ENCODE peak calls at places on chromosomes 4 and X, in nine cellular contexts. One of them, this sample, is unnamed.

GRCh38 chrX:15903186-15903681 is 48.6 kb upstream of the AP1S2 start:
- DNase-seq in activated T-cell treated with anti-CD3 and anti-CD28 coated beads, Interleukin-2, amount 50 U/mL, for 72 hours: no peak
- DNase-seq in activated naive CD8-positive, alpha-beta T cell treated with anti-CD3 and anti-CD28 coated beads, Interleukin-2, amount 50 U/mL, for 24 hours: peak
- DNase-seq in HEK293T: no peak
- DNase-seq in choroid plexus epithelial cell: no peak
- DNase-seq in CD8-positive, alpha-beta T cell: no peak
- DNase-seq in fibroblast of gingiva: no peak
- DNase-seq in EH: no peak
- DNase-seq in WTC11: no peak
- DNase-seq in this sample: no peak

GRCh38 chr4:119525005-119525749 is 103.4 kb downstream of the PDE5A start:
- DNase-seq in activated naive CD8-positive, alpha-beta T cell treated with anti-CD3 and anti-CD28 coated beads, Interleukin-2, amount 50 U/mL, for 24 hours: no peak
- DNase-seq in choroid plexus epithelial cell: peak
- DNase-seq in activated T-cell treated with anti-CD3 and anti-CD28 coated beads, Interleukin-2, amount 50 U/mL, for 72 hours: no peak
- DNase-seq in WTC11: no peak
- DNase-seq in EH: peak
- DNase-seq in HEK293T: no peak
- DNase-seq in CD8-positive, alpha-beta T cell: no peak
- DNase-seq in fibroblast of gingiva: peak
- DNase-seq in this sample: peak

GRCh38 chr4:116099596-116099995 is 985.8 kb downstream of the TRAM1L1 start:
- DNase-seq in activated naive CD8-positive, alpha-beta T cell treated with anti-CD3 and anti-CD28 coated beads, Interleukin-2, amount 50 U/mL, for 24 hours: no peak
- DNase-seq in activated T-cell treated with anti-CD3 and anti-CD28 coated beads, Interleukin-2, amount 50 U/mL, for 72 hours: no peak
- DNase-seq in EH: no peak
- DNase-seq in WTC11: no peak
- DNase-seq in choroid plexus epithelial cell: no peak
- DNase-seq in CD8-positive, alpha-beta T cell: no peak
- DNase-seq in fibroblast of gingiva: no peak
- DNase-seq in HEK293T: no peak
- DNase-seq in this sample: no peak

GRCh38 chrX:123803331-123803983 is 56.4 kb upstream of the XIAP start:
- DNase-seq in choroid plexus epithelial cell: peak
- DNase-seq in fibroblast of gingiva: peak
- DNase-seq in WTC11: no peak
- DNase-seq in activated T-cell treated with anti-CD3 and anti-CD28 coated beads, Interleukin-2, amount 50 U/mL, for 72 hours: peak
- DNase-seq in EH: peak
- DNase-seq in activated naive CD8-positive, alpha-beta T cell treated with anti-CD3 and anti-CD28 coated beads, Interleukin-2, amount 50 U/mL, for 24 hours: peak
- DNase-seq in HEK293T: peak
- DNase-seq in CD8-positive, alpha-beta T cell: no peak
- DNase-seq in this sample: no peak

GRCh38 chr4:125191252-125191651 is 123.5 kb upstream of the FAT4 start:
- DNase-seq in activated T-cell treated with anti-CD3 and anti-CD28 coated beads, Interleukin-2, amount 50 U/mL, for 72 hours: no peak
- DNase-seq in WTC11: no peak
- DNase-seq in choroid plexus epithelial cell: peak
- DNase-seq in HEK293T: no peak
- DNase-seq in activated naive CD8-positive, alpha-beta T cell treated with anti-CD3 and anti-CD28 coated beads, Interleukin-2, amount 50 U/mL, for 24 hours: no peak
- DNase-seq in fibroblast of gingiva: peak
- DNase-seq in CD8-positive, alpha-beta T cell: no peak
- DNase-seq in EH: peak
- DNase-seq in this sample: no peak

GRCh38 chr4:62640296-62640695 is 1440.2 kb downstream of the ADGRL3 start:
- DNase-seq in activated naive CD8-positive, alpha-beta T cell treated with anti-CD3 and anti-CD28 coated beads, Interleukin-2, amount 50 U/mL, for 24 hours: no peak
- DNase-seq in WTC11: no peak
- DNase-seq in fibroblast of gingiva: no peak
- DNase-seq in EH: no peak
- DNase-seq in choroid plexus epithelial cell: no peak
- DNase-seq in activated T-cell treated with anti-CD3 and anti-CD28 coated beads, Interleukin-2, amount 50 U/mL, for 72 hours: no peak
- DNase-seq in HEK293T: no peak
- DNase-seq in CD8-positive, alpha-beta T cell: no peak
- DNase-seq in this sample: peak

GRCh38 chrX:39941332-39941920 is 156.3 kb downstream of the BCOR start:
- DNase-seq in HEK293T: no peak
- DNase-seq in CD8-positive, alpha-beta T cell: no peak
- DNase-seq in WTC11: no peak
- DNase-seq in activated T-cell treated with anti-CD3 and anti-CD28 coated beads, Interleukin-2, amount 50 U/mL, for 72 hours: no peak
- DNase-seq in EH: peak
- DNase-seq in fibroblast of gingiva: no peak
- DNase-seq in activated naive CD8-positive, alpha-beta T cell treated with anti-CD3 and anti-CD28 coated beads, Interleukin-2, amount 50 U/mL, for 24 hours: no peak
- DNase-seq in choroid plexus epithelial cell: peak
- DNase-seq in this sample: peak

GRCh38 chrX:104318330-104319009 is 63.7 kb upstream of the ESX1 start:
- DNase-seq in CD8-positive, alpha-beta T cell: no peak
- DNase-seq in activated T-cell treated with anti-CD3 and anti-CD28 coated beads, Interleukin-2, amount 50 U/mL, for 72 hours: no peak
- DNase-seq in activated naive CD8-positive, alpha-beta T cell treated with anti-CD3 and anti-CD28 coated beads, Interleukin-2, amount 50 U/mL, for 24 hours: no peak
- DNase-seq in choroid plexus epithelial cell: peak
- DNase-seq in HEK293T: no peak
- DNase-seq in EH: peak
- DNase-seq in fibroblast of gingiva: no peak
- DNase-seq in WTC11: no peak
- DNase-seq in this sample: peak

GRCh38 chr4:24754586-24754985 is 40.8 kb upstream of the SOD3 start:
- DNase-seq in WTC11: no peak
- DNase-seq in choroid plexus epithelial cell: no peak
- DNase-seq in CD8-positive, alpha-beta T cell: no peak
- DNase-seq in activated naive CD8-positive, alpha-beta T cell treated with anti-CD3 and anti-CD28 coated beads, Interleukin-2, amount 50 U/mL, for 24 hours: no peak
- DNase-seq in HEK293T: no peak
- DNase-seq in EH: peak
- DNase-seq in activated T-cell treated with anti-CD3 and anti-CD28 coated beads, Interleukin-2, amount 50 U/mL, for 72 hours: no peak
- DNase-seq in fibroblast of gingiva: no peak
- DNase-seq in this sample: no peak

GRCh38 chr4:77044458-77045124 is 31.2 kb downstream of the CCNI start:
- DNase-seq in choroid plexus epithelial cell: peak
- DNase-seq in activated T-cell treated with anti-CD3 and anti-CD28 coated beads, Interleukin-2, amount 50 U/mL, for 72 hours: no peak
- DNase-seq in HEK293T: peak
- DNase-seq in fibroblast of gingiva: peak
- DNase-seq in activated naive CD8-positive, alpha-beta T cell treated with anti-CD3 and anti-CD28 coated beads, Interleukin-2, amount 50 U/mL, for 24 hours: no peak
- DNase-seq in CD8-positive, alpha-beta T cell: no peak
- DNase-seq in EH: peak
- DNase-seq in WTC11: no peak
- DNase-seq in this sample: peak

GRCh38 chrX:108419401-108419800 is 18.8 kb downstream of the COL4A6 start:
- DNase-seq in EH: no peak
- DNase-seq in activated T-cell treated with anti-CD3 and anti-CD28 coated beads, Interleukin-2, amount 50 U/mL, for 72 hours: no peak
- DNase-seq in activated naive CD8-positive, alpha-beta T cell treated with anti-CD3 and anti-CD28 coated beads, Interleukin-2, amount 50 U/mL, for 24 hours: no peak
- DNase-seq in fibroblast of gingiva: no peak
- DNase-seq in WTC11: no peak
- DNase-seq in HEK293T: no peak
- DNase-seq in CD8-positive, alpha-beta T cell: no peak
- DNase-seq in choroid plexus epithelial cell: no peak
- DNase-seq in this sample: no peak

GRCh38 chr4:37666625-37667071 is 19.5 kb downstream of the RELL1 start:
- DNase-seq in activated T-cell treated with anti-CD3 and anti-CD28 coated beads, Interleukin-2, amount 50 U/mL, for 72 hours: peak
- DNase-seq in activated naive CD8-positive, alpha-beta T cell treated with anti-CD3 and anti-CD28 coated beads, Interleukin-2, amount 50 U/mL, for 24 hours: peak
- DNase-seq in fibroblast of gingiva: peak
- DNase-seq in choroid plexus epithelial cell: peak
- DNase-seq in WTC11: no peak
- DNase-seq in HEK293T: no peak
- DNase-seq in EH: peak
- DNase-seq in CD8-positive, alpha-beta T cell: no peak
- DNase-seq in this sample: peak

GRCh38 chrX:150303386-150304097 is 59.6 kb upstream of the MAMLD1 start:
- DNase-seq in choroid plexus epithelial cell: no peak
- DNase-seq in EH: no peak
- DNase-seq in activated naive CD8-positive, alpha-beta T cell treated with anti-CD3 and anti-CD28 coated beads, Interleukin-2, amount 50 U/mL, for 24 hours: no peak
- DNase-seq in fibroblast of gingiva: peak
- DNase-seq in HEK293T: no peak
- DNase-seq in CD8-positive, alpha-beta T cell: no peak
- DNase-seq in activated T-cell treated with anti-CD3 and anti-CD28 coated beads, Interleukin-2, amount 50 U/mL, for 72 hours: no peak
- DNase-seq in WTC11: no peak
- DNase-seq in this sample: no peak

GRCh38 chr4:11623726-11624037 is 195.0 kb upstream of the HS3ST1 start:
- DNase-seq in EH: no peak
- DNase-seq in fibroblast of gingiva: no peak
- DNase-seq in activated naive CD8-positive, alpha-beta T cell treated with anti-CD3 and anti-CD28 coated beads, Interleukin-2, amount 50 U/mL, for 24 hours: no peak
- DNase-seq in choroid plexus epithelial cell: peak
- DNase-seq in WTC11: peak
- DNase-seq in HEK293T: no peak
- DNase-seq in CD8-positive, alpha-beta T cell: no peak
- DNase-seq in activated T-cell treated with anti-CD3 and anti-CD28 coated beads, Interleukin-2, amount 50 U/mL, for 72 hours: no peak
- DNase-seq in this sample: no peak

GRCh38 chrX:43627147-43627546 is 29.0 kb upstream of the MAOA start:
- DNase-seq in choroid plexus epithelial cell: no peak
- DNase-seq in fibroblast of gingiva: no peak
- DNase-seq in HEK293T: no peak
- DNase-seq in activated naive CD8-positive, alpha-beta T cell treated with anti-CD3 and anti-CD28 coated beads, Interleukin-2, amount 50 U/mL, for 24 hours: no peak
- DNase-seq in WTC11: no peak
- DNase-seq in activated T-cell treated with anti-CD3 and anti-CD28 coated beads, Interleukin-2, amount 50 U/mL, for 72 hours: no peak
- DNase-seq in EH: no peak
- DNase-seq in CD8-positive, alpha-beta T cell: no peak
- DNase-seq in this sample: no peak

GRCh38 chrX:66162331-66162822 is 1.7 kb upstream of the HEPH start:
- DNase-seq in activated naive CD8-positive, alpha-beta T cell treated with anti-CD3 and anti-CD28 coated beads, Interleukin-2, amount 50 U/mL, for 24 hours: no peak
- DNase-seq in choroid plexus epithelial cell: no peak
- DNase-seq in HEK293T: no peak
- DNase-seq in EH: no peak
- DNase-seq in CD8-positive, alpha-beta T cell: no peak
- DNase-seq in activated T-cell treated with anti-CD3 and anti-CD28 coated beads, Interleukin-2, amount 50 U/mL, for 72 hours: no peak
- DNase-seq in fibroblast of gingiva: no peak
- DNase-seq in WTC11: no peak
- DNase-seq in this sample: no peak

GRCh38 chrX:117990438-117990837 is 126.2 kb downstream of the KLHL13 start:
- DNase-seq in fibroblast of gingiva: peak
- DNase-seq in activated naive CD8-positive, alpha-beta T cell treated with anti-CD3 and anti-CD28 coated beads, Interleukin-2, amount 50 U/mL, for 24 hours: no peak
- DNase-seq in CD8-positive, alpha-beta T cell: no peak
- DNase-seq in HEK293T: no peak
- DNase-seq in EH: no peak
- DNase-seq in choroid plexus epithelial cell: no peak
- DNase-seq in activated T-cell treated with anti-CD3 and anti-CD28 coated beads, Interleukin-2, amount 50 U/mL, for 72 hours: no peak
- DNase-seq in WTC11: no peak
- DNase-seq in this sample: no peak

GRCh38 chrX:43500240-43500639 is 155.9 kb upstream of the MAOA start:
- DNase-seq in CD8-positive, alpha-beta T cell: no peak
- DNase-seq in WTC11: no peak
- DNase-seq in fibroblast of gingiva: no peak
- DNase-seq in HEK293T: no peak
- DNase-seq in activated naive CD8-positive, alpha-beta T cell treated with anti-CD3 and anti-CD28 coated beads, Interleukin-2, amount 50 U/mL, for 24 hours: no peak
- DNase-seq in choroid plexus epithelial cell: no peak
- DNase-seq in EH: no peak
- DNase-seq in activated T-cell treated with anti-CD3 and anti-CD28 coated beads, Interleukin-2, amount 50 U/mL, for 72 hours: no peak
- DNase-seq in this sample: no peak

GRCh38 chr4:76527666-76528065 is 92.6 kb downstream of the SHROOM3 start:
- DNase-seq in WTC11: no peak
- DNase-seq in EH: no peak
- DNase-seq in HEK293T: no peak
- DNase-seq in activated T-cell treated with anti-CD3 and anti-CD28 coated beads, Interleukin-2, amount 50 U/mL, for 72 hours: no peak
- DNase-seq in CD8-positive, alpha-beta T cell: no peak
- DNase-seq in choroid plexus epithelial cell: no peak
- DNase-seq in fibroblast of gingiva: no peak
- DNase-seq in activated naive CD8-positive, alpha-beta T cell treated with anti-CD3 and anti-CD28 coated beads, Interleukin-2, amount 50 U/mL, for 24 hours: no peak
- DNase-seq in this sample: no peak

GRCh38 chr4:176207839-176208238 is 12.5 kb upstream of the SPATA4 start:
- DNase-seq in HEK293T: no peak
- DNase-seq in fibroblast of gingiva: no peak
- DNase-seq in CD8-positive, alpha-beta T cell: no peak
- DNase-seq in EH: peak
- DNase-seq in activated T-cell treated with anti-CD3 and anti-CD28 coated beads, Interleukin-2, amount 50 U/mL, for 72 hours: no peak
- DNase-seq in choroid plexus epithelial cell: no peak
- DNase-seq in WTC11: no peak
- DNase-seq in activated naive CD8-positive, alpha-beta T cell treated with anti-CD3 and anti-CD28 coated beads, Interleukin-2, amount 50 U/mL, for 24 hours: no peak
- DNase-seq in this sample: no peak

GRCh38 chr4:85431156-85431555 is 43.8 kb upstream of the ARHGAP24 start:
- DNase-seq in activated naive CD8-positive, alpha-beta T cell treated with anti-CD3 and anti-CD28 coated beads, Interleukin-2, amount 50 U/mL, for 24 hours: no peak
- DNase-seq in activated T-cell treated with anti-CD3 and anti-CD28 coated beads, Interleukin-2, amount 50 U/mL, for 72 hours: no peak
- DNase-seq in WTC11: no peak
- DNase-seq in HEK293T: no peak
- DNase-seq in EH: no peak
- DNase-seq in choroid plexus epithelial cell: no peak
- DNase-seq in fibroblast of gingiva: no peak
- DNase-seq in CD8-positive, alpha-beta T cell: no peak
- DNase-seq in this sample: no peak

GRCh38 chrX:154649864-154650510 is 3.4 kb downstream of the CTAG2 start:
- DNase-seq in fibroblast of gingiva: no peak
- DNase-seq in CD8-positive, alpha-beta T cell: no peak
- DNase-seq in WTC11: no peak
- DNase-seq in activated T-cell treated with anti-CD3 and anti-CD28 coated beads, Interleukin-2, amount 50 U/mL, for 72 hours: no peak
- DNase-seq in activated naive CD8-positive, alpha-beta T cell treated with anti-CD3 and anti-CD28 coated beads, Interleukin-2, amount 50 U/mL, for 24 hours: no peak
- DNase-seq in EH: peak
- DNase-seq in choroid plexus epithelial cell: no peak
- DNase-seq in HEK293T: no peak
- DNase-seq in this sample: no peak

GRCh38 chrX:38699603-38700110 is 101.6 kb upstream of the MID1IP1 start:
- DNase-seq in CD8-positive, alpha-beta T cell: no peak
- DNase-seq in WTC11: no peak
- DNase-seq in EH: no peak
- DNase-seq in activated naive CD8-positive, alpha-beta T cell treated with anti-CD3 and anti-CD28 coated beads, Interleukin-2, amount 50 U/mL, for 24 hours: no peak
- DNase-seq in choroid plexus epithelial cell: no peak
- DNase-seq in activated T-cell treated with anti-CD3 and anti-CD28 coated beads, Interleukin-2, amount 50 U/mL, for 72 hours: no peak
- DNase-seq in fibroblast of gingiva: peak
- DNase-seq in HEK293T: no peak
- DNase-seq in this sample: no peak

GRCh38 chr4:38815879-38816782 is 11.5 kb upstream of the TLR1 start:
- DNase-seq in activated T-cell treated with anti-CD3 and anti-CD28 coated beads, Interleukin-2, amount 50 U/mL, for 72 hours: no peak
- DNase-seq in HEK293T: no peak
- DNase-seq in EH: no peak
- DNase-seq in activated naive CD8-positive, alpha-beta T cell treated with anti-CD3 and anti-CD28 coated beads, Interleukin-2, amount 50 U/mL, for 24 hours: no peak
- DNase-seq in choroid plexus epithelial cell: peak
- DNase-seq in WTC11: no peak
- DNase-seq in CD8-positive, alpha-beta T cell: no peak
- DNase-seq in fibroblast of gingiva: no peak
- DNase-seq in this sample: no peak

GRCh38 chr4:77358315-77358928 is 201.4 kb downstream of the CCNG2 start:
- DNase-seq in CD8-positive, alpha-beta T cell: no peak
- DNase-seq in EH: peak
- DNase-seq in HEK293T: peak
- DNase-seq in activated T-cell treated with anti-CD3 and anti-CD28 coated beads, Interleukin-2, amount 50 U/mL, for 72 hours: peak
- DNase-seq in fibroblast of gingiva: peak
- DNase-seq in activated naive CD8-positive, alpha-beta T cell treated with anti-CD3 and anti-CD28 coated beads, Interleukin-2, amount 50 U/mL, for 24 hours: no peak
- DNase-seq in WTC11: peak
- DNase-seq in choroid plexus epithelial cell: peak
- DNase-seq in this sample: peak

GRCh38 chr4:107094332-107094731 is 58.2 kb upstream of the DKK2 start:
- DNase-seq in CD8-positive, alpha-beta T cell: no peak
- DNase-seq in HEK293T: peak
- DNase-seq in fibroblast of gingiva: peak
- DNase-seq in activated naive CD8-positive, alpha-beta T cell treated with anti-CD3 and anti-CD28 coated beads, Interleukin-2, amount 50 U/mL, for 24 hours: no peak
- DNase-seq in activated T-cell treated with anti-CD3 and anti-CD28 coated beads, Interleukin-2, amount 50 U/mL, for 72 hours: no peak
- DNase-seq in choroid plexus epithelial cell: peak
- DNase-seq in WTC11: no peak
- DNase-seq in EH: peak
- DNase-seq in this sample: no peak

GRCh38 chrX:78574306-78574705 is 84.8 kb downstream of the RTL3 start:
- DNase-seq in WTC11: no peak
- DNase-seq in activated T-cell treated with anti-CD3 and anti-CD28 coated beads, Interleukin-2, amount 50 U/mL, for 72 hours: no peak
- DNase-seq in fibroblast of gingiva: no peak
- DNase-seq in HEK293T: no peak
- DNase-seq in activated naive CD8-positive, alpha-beta T cell treated with anti-CD3 and anti-CD28 coated beads, Interleukin-2, amount 50 U/mL, for 24 hours: no peak
- DNase-seq in CD8-positive, alpha-beta T cell: no peak
- DNase-seq in choroid plexus epithelial cell: no peak
- DNase-seq in EH: no peak
- DNase-seq in this sample: no peak

GRCh38 chr4:5638976-5639375 is 69.4 kb downstream of the EVC2 start:
- DNase-seq in choroid plexus epithelial cell: peak
- DNase-seq in fibroblast of gingiva: peak
- DNase-seq in WTC11: no peak
- DNase-seq in CD8-positive, alpha-beta T cell: no peak
- DNase-seq in activated naive CD8-positive, alpha-beta T cell treated with anti-CD3 and anti-CD28 coated beads, Interleukin-2, amount 50 U/mL, for 24 hours: no peak
- DNase-seq in HEK293T: no peak
- DNase-seq in activated T-cell treated with anti-CD3 and anti-CD28 coated beads, Interleukin-2, amount 50 U/mL, for 72 hours: no peak
- DNase-seq in EH: peak
- DNase-seq in this sample: no peak

GRCh38 chr4:153233761-153234371 is 29.6 kb downstream of the TRIM2 start:
- DNase-seq in EH: peak
- DNase-seq in fibroblast of gingiva: peak
- DNase-seq in activated naive CD8-positive, alpha-beta T cell treated with anti-CD3 and anti-CD28 coated beads, Interleukin-2, amount 50 U/mL, for 24 hours: no peak
- DNase-seq in activated T-cell treated with anti-CD3 and anti-CD28 coated beads, Interleukin-2, amount 50 U/mL, for 72 hours: no peak
- DNase-seq in CD8-positive, alpha-beta T cell: no peak
- DNase-seq in WTC11: no peak
- DNase-seq in HEK293T: no peak
- DNase-seq in choroid plexus epithelial cell: peak
- DNase-seq in this sample: peak

GRCh38 chrX:9443327-9443726 is 21.5 kb upstream of the TBL1X start:
- DNase-seq in activated T-cell treated with anti-CD3 and anti-CD28 coated beads, Interleukin-2, amount 50 U/mL, for 72 hours: no peak
- DNase-seq in EH: no peak
- DNase-seq in activated naive CD8-positive, alpha-beta T cell treated with anti-CD3 and anti-CD28 coated beads, Interleukin-2, amount 50 U/mL, for 24 hours: no peak
- DNase-seq in WTC11: no peak
- DNase-seq in HEK293T: no peak
- DNase-seq in fibroblast of gingiva: no peak
- DNase-seq in choroid plexus epithelial cell: no peak
- DNase-seq in CD8-positive, alpha-beta T cell: no peak
- DNase-seq in this sample: no peak

GRCh38 chr4:108355523-108356208 is 186.9 kb upstream of the LEF1 start:
- DNase-seq in WTC11: no peak
- DNase-seq in fibroblast of gingiva: no peak
- DNase-seq in EH: no peak
- DNase-seq in activated T-cell treated with anti-CD3 and anti-CD28 coated beads, Interleukin-2, amount 50 U/mL, for 72 hours: peak
- DNase-seq in choroid plexus epithelial cell: no peak
- DNase-seq in activated naive CD8-positive, alpha-beta T cell treated with anti-CD3 and anti-CD28 coated beads, Interleukin-2, amount 50 U/mL, for 24 hours: no peak
- DNase-seq in CD8-positive, alpha-beta T cell: no peak
- DNase-seq in HEK293T: no peak
- DNase-seq in this sample: no peak

This sample was measured in astrocyte of the cerebellum.